ENCODE peak calls at places on chromosomes 4 and X, in six cellular contexts. G is activated CD4-positive, alpha-beta T cell treated with anti-CD3 and anti-CD28 coated beads, Interleukin-2, amount 10 ng/mL, durations not matched to agents 7 days and 5 days; I is ureter; K is naive thymus-derived CD8-positive, alpha-beta T cell; E is EH; C is cardiac fibroblast. M is an unnamed sample.

GRCh38 chrX:74382613-74383012 is 38.7 kb upstream of the SLC16A2 start:
- DNase-seq in G (peak), I (peak), K (peak), E (peak), C (peak), M (peak)

GRCh38 chr4:114368751-114369150 is 229.9 kb upstream of the UGT8 start:
- DNase-seq in G (no peak), I (no peak), K (no peak), E (peak), C (peak), M (no peak)

GRCh38 chr4:128287159-128287870 is at the start of gene PGRMC2:
- DNase-seq in G (no peak), I (peak), K (no peak), E (peak), C (peak), M (no peak)

GRCh38 chr4:127844605-127845116 is 36.0 kb upstream of the PLK4 start:
- DNase-seq in G (no peak), I (no peak), K (no peak), E (no peak), C (no peak), M (no peak)

GRCh38 chr4:176302283-176303275 is 17.2 kb upstream of the SPCS3 start:
- DNase-seq in G (no peak), I (no peak), K (no peak), E (peak), C (peak), M (no peak)

GRCh38 chr4:4386736-4387392 is at the start of gene NSG1:
- DNase-seq in G (peak), I (no peak), K (peak), E (peak), C (peak), M (peak)

GRCh38 chr4:3767569-3768288 is 1.5 kb downstream of the ADRA2C start:
- DNase-seq in G (peak), I (peak), K (no peak), E (no peak), C (peak), M (no peak)

GRCh38 chr4:152499322-152499721 is 36.6 kb downstream of the FBXW7 start:
- DNase-seq in G (no peak), I (no peak), K (no peak), E (no peak), C (no peak), M (no peak)

GRCh38 chr4:738781-739280 is 33.2 kb downstream of the PCGF3 start:
- DNase-seq in G (no peak), I (no peak), K (no peak), E (no peak), C (no peak), M (no peak)

GRCh38 chrX:22325091-22325490 is 52.4 kb downstream of the CBLL2 start:
- DNase-seq in G (no peak), I (no peak), K (no peak), E (peak), C (peak), M (no peak)

GRCh38 chrX:44400588-44400987 is 57.1 kb upstream of the EFHC2 start:
- DNase-seq in G (no peak), I (no peak), K (no peak), E (peak), C (peak), M (no peak)

GRCh38 chr4:6616087-6616995 is 24.1 kb upstream of the MRFAP1 start:
- DNase-seq in G (no peak), I (no peak), K (no peak), E (no peak), C (no peak), M (no peak)

GRCh38 chrX:65463550-65463949 is 71.0 kb downstream of the LAS1L start:
- DNase-seq in G (no peak), I (no peak), K (no peak), E (peak), C (peak), M (no peak)

GRCh38 chr4:100823066-100823992 is 305.5 kb upstream of the EMCN start:
- DNase-seq in G (no peak), I (no peak), K (no peak), E (peak), C (peak), M (no peak)

GRCh38 chrX:1673337-1673736 is 58.5 kb downstream of the ASMT start:
- DNase-seq in G (peak), I (no peak), K (no peak), E (peak), C (peak), M (peak)

GRCh38 chr4:174402470-174403176 is 118.9 kb downstream of the CEP44 start:
- DNase-seq in G (no peak), I (no peak), K (no peak), E (no peak), C (no peak), M (no peak)

GRCh38 chr4:184427687-184428086 is 46.7 kb downstream of the IRF2 start:
- DNase-seq in G (no peak), I (no peak), K (no peak), E (no peak), C (no peak), M (no peak)

GRCh38 chr4:87669373-87669772 is 19.3 kb downstream of the DMP1 start:
- DNase-seq in G (no peak), I (no peak), K (no peak), E (no peak), C (no peak), M (no peak)

GRCh38 chr4:84847978-84848377 is 118.5 kb downstream of the WDFY3 start:
- DNase-seq in G (no peak), I (no peak), K (no peak), E (no peak), C (peak), M (no peak)

GRCh38 chr4:30718021-30718888 is 1.9 kb upstream of the PCDH7 start:
- DNase-seq in G (no peak), I (peak), K (no peak), E (peak), C (no peak), M (no peak)

GRCh38 chrX:106917830-106918500 is 2.2 kb upstream of the CLDN2 start:
- DNase-seq in G (peak), I (no peak), K (no peak), E (peak), C (peak), M (peak)

GRCh38 chr4:6245246-6246169 is 24.1 kb upstream of the WFS1 start:
- DNase-seq in G (no peak), I (no peak), K (no peak), E (no peak), C (no peak), M (no peak)

GRCh38 chr4:14496969-14497368 is 505.3 kb upstream of the CPEB2 start:
- DNase-seq in G (no peak), I (no peak), K (no peak), E (no peak), C (no peak), M (no peak)

GRCh38 chr4:142961866-142962265 is 115.8 kb upstream of the INPP4B start:
- DNase-seq in G (no peak), I (no peak), K (no peak), E (no peak), C (no peak), M (no peak)

GRCh38 chr4:152390216-152390615 is 145.7 kb downstream of the FBXW7 start:
- DNase-seq in G (no peak), I (no peak), K (no peak), E (no peak), C (no peak), M (no peak)

GRCh38 chrX:69137911-69138310 is 27.3 kb downstream of the PJA1 start:
- DNase-seq in G (no peak), I (no peak), K (no peak), E (no peak), C (no peak), M (no peak)

GRCh38 chr4:3291411-3291968 is 1.3 kb upstream of the RGS12 start:
- DNase-seq in G (no peak), I (peak), K (no peak), E (no peak), C (no peak), M (no peak)

GRCh38 chr4:82372874-82373815 is 646 bp downstream of the HNRNPD start:
- DNase-seq in G (peak), I (peak), K (peak), E (peak), C (peak), M (peak)

GRCh38 chr4:84837751-84838150 is 128.7 kb downstream of the WDFY3 start:
- DNase-seq in G (no peak), I (no peak), K (no peak), E (peak), C (peak), M (no peak)

GRCh38 chrX:77143907-77144306 is 303.3 kb upstream of the FGF16 start:
- DNase-seq in G (no peak), I (no peak), K (no peak), E (no peak), C (no peak), M (no peak)

GRCh38 chr4:128332086-128332485 is 44.5 kb upstream of the PGRMC2 start:
- DNase-seq in G (no peak), I (no peak), K (no peak), E (peak), C (no peak), M (no peak)

GRCh38 chrX:7170903-7171302 is 22.9 kb upstream of the PUDP start:
- DNase-seq in G (peak), I (no peak), K (no peak), E (no peak), C (peak), M (no peak)

GRCh38 chr4:168264903-168265302 is 53.6 kb downstream of the DDX60 start:
- DNase-seq in G (no peak), I (no peak), K (no peak), E (peak), C (no peak), M (no peak)

GRCh38 chrX:42491145-42491907 is 286.6 kb downstream of the PPP1R2C start:
- DNase-seq in G (no peak), I (no peak), K (no peak), E (no peak), C (no peak), M (no peak)

M was measured in naive thymus-derived CD4-positive, alpha-beta T cell.